ENCODE peak calls at places on chromosome 10, in nine cellular contexts. L, H, B, M, R, E, P, Y and N are unnamed samples.

GRCh38 chr10:13529714-13529973 is 830 bp upstream of the BEND7 start:
- DNase-seq in L (no peak), H (no peak), B (no peak), M (no peak), R (no peak), E (no peak), P (no peak), Y (no peak), N (no peak)

GRCh38 chr10:75293456-75293840 is 57.7 kb upstream of the COMTD1 start:
- DNase-seq in L (no peak), H (no peak), B (no peak), M (no peak), R (no peak), E (no peak), P (no peak), Y (no peak), N (no peak)

GRCh38 chr10:72525277-72525676 is 100.6 kb downstream of the MICU1 start:
- DNase-seq in L (peak; percentile 20), H (peak; percentile 66), B (no peak), M (no peak), R (no peak), E (no peak), P (no peak), Y (no peak), N (peak; percentile 30)

GRCh38 chr10:94299417-94299816 is 63.3 kb downstream of the NOC3L start:
- DNase-seq in L (peak; percentile 70), H (peak; percentile 37), B (no peak), M (no peak), R (no peak), E (no peak), P (peak; percentile 80), Y (peak; percentile 62), N (peak; percentile 61)

GRCh38 chr10:102414749-102415148 is 3.8 kb downstream of the PSD start:
- DNase-seq in L (no peak), H (no peak), B (no peak), M (no peak), R (no peak), E (no peak), P (no peak), Y (no peak), N (no peak)

GRCh38 chr10:95056744-95057363 is 12.4 kb downstream of the CYP2C8 start:
- DNase-seq in L (no peak), H (no peak), B (no peak), M (no peak), R (no peak), E (no peak), P (no peak), Y (no peak), N (no peak)

GRCh38 chr10:8248868-8249267 is 194.4 kb downstream of the GATA3 start:
- DNase-seq in L (no peak), H (no peak), B (no peak), M (no peak), R (no peak), E (no peak), P (no peak), Y (no peak), N (no peak)

GRCh38 chr10:25978771-25979170 is 44.7 kb downstream of the MYO3A start:
- DNase-seq in L (no peak), H (peak; percentile 1), B (no peak), M (no peak), R (no peak), E (no peak), P (no peak), Y (no peak), N (no peak)

GRCh38 chr10:118007773-118008172 is 39.0 kb downstream of the RAB11FIP2 start:
- DNase-seq in L (no peak), H (no peak), B (no peak), M (no peak), R (no peak), E (no peak), P (no peak), Y (no peak), N (no peak)

GRCh38 chr10:117656385-117657367 is 114.1 kb downstream of the EMX2 start:
- DNase-seq in L (no peak), H (no peak), B (no peak), M (no peak), R (no peak), E (no peak), P (no peak), Y (no peak), N (no peak)

GRCh38 chr10:122568551-122568950 is 8.0 kb downstream of the DMBT1 start:
- DNase-seq in L (no peak), H (no peak), B (no peak), M (no peak), R (no peak), E (no peak), P (no peak), Y (no peak), N (no peak)

GRCh38 chr10:122564980-122565379 is 4.4 kb downstream of the DMBT1 start:
- DNase-seq in L (no peak), H (no peak), B (no peak), M (no peak), R (no peak), E (no peak), P (no peak), Y (no peak), N (no peak)

GRCh38 chr10:122566632-122567031 is 6.1 kb downstream of the DMBT1 start:
- DNase-seq in L (no peak), H (no peak), B (no peak), M (no peak), R (no peak), E (no peak), P (no peak), Y (no peak), N (no peak)

GRCh38 chr10:122567056-122567660 is 6.6 kb downstream of the DMBT1 start:
- DNase-seq in L (peak; percentile 6), H (peak; percentile 57), B (no peak), M (peak; percentile 6), R (no peak), E (peak; percentile 37), P (no peak), Y (no peak), N (no peak)

GRCh38 chr10:122565766-122566206 is 5.2 kb downstream of the DMBT1 start:
- DNase-seq in L (peak; percentile 83), H (peak; percentile 93), B (peak; percentile 86), M (peak; percentile 83), R (peak; percentile 86), E (peak; percentile 83), P (peak; percentile 89), Y (peak; percentile 48), N (peak; percentile 60)
- TF ChIP-seq CTCF in L (peak; percentile 86), H (peak; percentile 81), B (peak; percentile 87), M (peak; percentile 90), R (peak; percentile 59), E (peak; percentile 80), P (peak; percentile 82), Y (peak; percentile 89), N (peak; percentile 89)

GRCh38 chr10:98332623-98333269 is 64.8 kb upstream of the LOXL4 start:
- DNase-seq in L (no peak), H (no peak), B (no peak), M (no peak), R (no peak), E (no peak), P (no peak), Y (no peak), N (peak; percentile 40)

GRCh38 chr10:98326621-98327027 is 58.6 kb upstream of the LOXL4 start:
- DNase-seq in L (no peak), H (no peak), B (no peak), M (no peak), R (no peak), E (peak; percentile 40), P (no peak), Y (no peak), N (no peak)

GRCh38 chr10:98328640-98329039 is 60.6 kb upstream of the LOXL4 start:
- DNase-seq in L (no peak), H (no peak), B (no peak), M (no peak), R (no peak), E (no peak), P (no peak), Y (no peak), N (no peak)

GRCh38 chr10:98328163-98328562 is 60.2 kb upstream of the LOXL4 start:
- DNase-seq in L (no peak), H (no peak), B (no peak), M (no peak), R (no peak), E (no peak), P (no peak), Y (no peak), N (no peak)

DNA sequence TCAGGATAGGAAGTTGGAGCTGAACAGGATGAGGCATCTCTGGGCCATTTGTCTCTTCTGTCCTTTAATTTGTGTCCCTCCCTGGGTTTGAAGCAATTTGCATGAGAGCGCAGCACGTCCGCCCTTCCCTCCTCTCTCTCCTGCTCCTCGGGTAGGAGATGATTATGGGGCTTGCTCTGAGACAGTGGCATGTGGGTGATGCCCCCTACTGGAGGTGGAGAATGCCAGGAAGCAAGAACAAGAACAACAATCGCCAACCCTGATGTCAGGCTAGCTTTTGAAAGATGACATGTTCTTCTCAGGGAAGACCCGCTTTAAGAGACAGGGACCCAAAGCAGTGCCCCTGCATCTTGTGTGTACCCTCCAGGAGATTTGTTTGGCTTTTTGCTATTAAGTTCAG is 63.9 kb upstream of the LOXL4 start:
- DNase-seq in L (no peak), H (no peak), B (no peak), M (no peak), R (no peak), E (no peak), P (no peak), Y (no peak), N (no peak)
- TF ChIP-seq CTCF in L (peak; percentile 70), H (peak; percentile 58), B (no peak), M (no peak), R (no peak), E (peak; percentile 17), P (peak; percentile 36), Y (peak; percentile 19), N (peak; percentile 70)

GRCh38 chr10:101218423-101219136 is 10.7 kb downstream of the LBX1 start:
- DNase-seq in L (no peak), H (no peak), B (no peak), M (no peak), R (no peak), E (peak; percentile 18), P (no peak), Y (no peak), N (no peak)
- TF ChIP-seq CTCF in L (no peak), H (no peak), B (no peak), M (no peak), R (no peak), E (no peak), P (no peak), Y (no peak), N (no peak)

GRCh38 chr10:101216631-101217425 is 12.4 kb downstream of the LBX1 start:
- DNase-seq in L (no peak), H (no peak), B (no peak), M (no peak), R (no peak), E (peak; percentile 20), P (no peak), Y (no peak), N (no peak)

GRCh38 chr10:101215397-101216206 is 13.7 kb downstream of the LBX1 start:
- DNase-seq in L (no peak), H (no peak), B (no peak), M (no peak), R (no peak), E (peak; percentile 38), P (no peak), Y (no peak), N (no peak)

GRCh38 chr10:101216207-101216607 is 13.1 kb downstream of the LBX1 start:
- DNase-seq in L (no peak), H (no peak), B (no peak), M (no peak), R (no peak), E (peak; percentile 25), P (no peak), Y (no peak), N (no peak)

GRCh38 chr10:101219137-101219945 is 9.9 kb downstream of the LBX1 start:
- DNase-seq in L (no peak), H (no peak), B (no peak), M (no peak), R (no peak), E (no peak), P (no peak), Y (no peak), N (no peak)

GRCh38 chr10:101217450-101218281 is 11.6 kb downstream of the LBX1 start:
- DNase-seq in L (no peak), H (peak; percentile 48), B (no peak), M (peak; percentile 74), R (no peak), E (peak; percentile 85), P (no peak), Y (no peak), N (no peak)
- TF ChIP-seq CTCF in L (peak; percentile 50), H (peak; percentile 32), B (no peak), M (peak; percentile 54), R (no peak), E (peak; percentile 40), P (peak; percentile 42), Y (peak; percentile 29), N (peak; percentile 57)